ENCODE peak calls at places on chromosome 20, in ten cellular contexts. J is MM.1S, C is GM23248, F is HCT116, D is fibroblast of lung, E is H9, A is mammary epithelial cell, P is hepatocyte, L is PC-3, Q is neural progenitor cell. B is an unnamed sample.

GRCh38 chr20:12644481-12644880 is 364.3 kb upstream of the SPTLC3 start:
- DNase-seq in C (no peak), P (no peak), D (no peak), A (no peak), E (no peak), Q (no peak), F (no peak), L (no peak), J (no peak), B (no peak)

GRCh38 chr20:60053813-60054190 is 95.6 kb downstream of the CDH26 start:
- DNase-seq in E (no peak), F (no peak), C (no peak), D (no peak), P (no peak), A (no peak), J (no peak), Q (no peak), L (no peak), B (no peak)

GRCh38 chr20:56439784-56440291 is 27.8 kb downstream of the CASS4 start:
- DNase-seq in E (no peak), A (peak; percentile 37), C (peak; percentile 99), P (peak; percentile 30), L (no peak), F (no peak), Q (no peak), D (peak; percentile 93), J (no peak), B (peak; percentile 41)

GRCh38 chr20:61951695-61952533 is 113.8 kb downstream of the TAF4 start:
- DNase-seq in E (peak; percentile 84), J (no peak), L (no peak), D (peak; percentile 30), A (no peak), F (no peak), P (peak; percentile 69), C (peak; percentile 17), Q (peak; percentile 88), B (no peak)

GRCh38 chr20:64212750-64213149 is 42.8 kb upstream of the PCMTD2 start:
- DNase-seq in D (peak; percentile 80), P (peak; percentile 61), F (no peak), J (no peak), C (peak; percentile 79), Q (no peak), E (no peak), L (no peak), A (no peak), B (no peak)

GRCh38 chr20:39849664-39850063 is 839.4 kb downstream of the MAFB start:
- DNase-seq in C (peak; percentile 99), L (no peak), P (peak; percentile 81), E (no peak), Q (no peak), J (no peak), A (peak; percentile 88), D (peak; percentile 91), F (no peak), B (no peak)

GRCh38 chr20:7579888-7580287 is 360.4 kb downstream of the HAO1 start:
- DNase-seq in C (no peak), L (peak; percentile 53), P (no peak), A (peak; percentile 81), E (no peak), F (no peak), D (no peak), Q (no peak), J (no peak), B (no peak)

GRCh38 chr20:10469599-10469998 is 34.5 kb downstream of the SLX4IP start:
- DNase-seq in F (peak; percentile 46), E (no peak), J (peak; percentile 51), C (peak; percentile 84), Q (peak; percentile 78), P (peak; percentile 84), D (peak; percentile 92), A (peak; percentile 73), L (peak; percentile 87), B (no peak)

GRCh38 chr20:1722513-1723050 is 65.0 kb upstream of the SIRPG start:
- DNase-seq in C (no peak), F (no peak), A (no peak), E (no peak), D (no peak), P (no peak), Q (no peak), J (no peak), L (no peak), B (no peak)

GRCh38 chr20:58614366-58614765 is 36.7 kb upstream of the STX16 start:
- DNase-seq in P (no peak), E (no peak), C (no peak), F (no peak), A (no peak), J (no peak), D (no peak), L (no peak), Q (no peak), B (no peak)

GRCh38 chr20:48604936-48605335 is 222.9 kb downstream of the PREX1 start:
- DNase-seq in C (no peak), L (no peak), F (no peak), P (no peak), A (no peak), J (no peak), E (no peak), D (no peak), Q (no peak), B (no peak)

GRCh38 chr20:16608265-16608636 is 35.0 kb upstream of the KIF16B start:
- DNase-seq in D (peak; percentile 53), F (no peak), J (no peak), Q (no peak), A (no peak), P (no peak), C (no peak), E (no peak), L (no peak), B (no peak)

GRCh38 chr20:25372584-25373336 is 17.9 kb downstream of the ABHD12 start:
- DNase-seq in C (peak; percentile 91), P (no peak), D (peak; percentile 98), J (no peak), F (no peak), A (peak; percentile 93), Q (no peak), E (no peak), L (peak; percentile 95), B (peak; percentile 65)

GRCh38 chr20:25376886-25377285 is 13.7 kb downstream of the ABHD12 start:
- DNase-seq in A (no peak), F (no peak), P (no peak), J (no peak), C (no peak), E (no peak), Q (no peak), D (no peak), L (no peak), B (no peak)

GRCh38 chr20:25378189-25378883 is 12.3 kb downstream of the ABHD12 start:
- DNase-seq in F (no peak), Q (no peak), D (no peak), E (no peak), J (no peak), P (no peak), A (no peak), L (no peak), C (no peak), B (no peak)

GRCh38 chr20:25376236-25376635 is 14.4 kb downstream of the ABHD12 start:
- DNase-seq in L (no peak), A (no peak), P (no peak), C (no peak), E (no peak), Q (no peak), J (no peak), F (no peak), D (no peak), B (no peak)

DNA sequence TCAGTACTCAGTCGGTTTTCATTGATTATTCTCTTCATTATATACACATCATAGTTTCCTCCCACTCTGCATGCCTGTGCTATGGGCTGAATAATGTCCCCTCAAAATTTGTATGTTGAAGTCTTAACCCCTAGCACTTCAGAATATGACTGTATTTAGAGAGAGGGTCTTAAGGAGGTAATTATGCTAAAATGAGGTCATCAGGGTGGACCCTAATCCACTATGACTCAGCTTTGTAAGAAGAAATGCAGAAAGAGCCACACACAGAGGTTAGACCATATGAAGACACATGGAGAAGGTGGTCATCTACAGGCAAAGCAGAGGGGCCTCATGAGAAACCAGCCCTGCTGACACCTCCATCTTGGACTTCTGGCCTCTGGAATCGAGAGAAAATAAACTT is 15.8 kb downstream of the ABHD12 start:
- DNase-seq in D (no peak), J (no peak), E (no peak), P (no peak), L (no peak), F (no peak), A (no peak), C (no peak), Q (no peak), B (no peak)
- H3K79me2 ChIP-seq in D (peaks cover 67% of the 10 kb centered on the region), J (peaks cover 100% of the 10 kb centered on the region), E (peaks cover 8% of the 10 kb centered on the region), P (peaks cover 95% of the 10 kb centered on the region), L (peaks cover 69% of the 10 kb centered on the region), F (peaks cover 21% of the 10 kb centered on the region), A (peaks cover 49% of the 10 kb centered on the region), C (peaks cover 79% of the 10 kb centered on the region), Q (peaks cover 80% of the 10 kb centered on the region), B (peaks cover 64% of the 10 kb centered on the region)

DNA sequence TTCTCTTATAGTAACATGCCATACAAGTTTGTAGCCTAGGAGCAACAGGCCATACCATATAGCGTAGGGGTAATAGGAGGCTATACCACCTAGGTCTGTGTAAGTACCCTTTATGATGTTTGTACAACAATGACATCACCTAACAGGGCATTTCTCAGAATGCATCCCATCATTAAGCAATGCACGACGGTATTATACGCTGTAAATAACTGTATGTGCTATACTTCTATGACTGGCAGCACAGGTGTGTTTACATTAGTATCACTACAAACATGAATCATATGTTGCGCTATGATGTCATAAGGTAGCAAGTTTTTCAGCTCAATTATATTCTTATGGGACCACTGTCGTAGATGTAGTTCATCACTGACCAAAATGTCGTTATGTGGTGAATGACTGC is 31.0 kb downstream of the ADNP start:
- DNase-seq in E (no peak), L (peak; percentile 26), J (no peak), F (no peak), C (no peak), D (no peak), P (no peak), Q (no peak), A (no peak), B (no peak)
- H3K79me2 ChIP-seq in E (peaks cover 11% of the 10 kb centered on the region), L (peaks cover 51% of the 10 kb centered on the region), J (peaks cover 78% of the 10 kb centered on the region), F (peaks cover 95% of the 10 kb centered on the region), C (peaks cover 100% of the 10 kb centered on the region), D (peaks cover 47% of the 10 kb centered on the region), P (peaks cover 100% of the 10 kb centered on the region), Q (peaks cover 100% of the 10 kb centered on the region), A (peaks cover 77% of the 10 kb centered on the region), B (peaks cover 75% of the 10 kb centered on the region)

GRCh38 chr20:51480507-51481270 is 61.8 kb downstream of the NFATC2 start:
- DNase-seq in F (no peak), P (no peak), L (no peak), E (no peak), A (no peak), C (no peak), D (no peak), Q (no peak), J (no peak), B (no peak)
- H3K79me2 ChIP-seq in F (no peaks in the 10 kb centered on the region), P (no peaks in the 10 kb centered on the region), L (no peaks in the 10 kb centered on the region), E (no peaks in the 10 kb centered on the region), A (no peaks in the 10 kb centered on the region), C (no peaks in the 10 kb centered on the region), D (no peaks in the 10 kb centered on the region), Q (no peaks in the 10 kb centered on the region), J (peaks cover 34% of the 10 kb centered on the region), B (no peaks in the 10 kb centered on the region)

DNA sequence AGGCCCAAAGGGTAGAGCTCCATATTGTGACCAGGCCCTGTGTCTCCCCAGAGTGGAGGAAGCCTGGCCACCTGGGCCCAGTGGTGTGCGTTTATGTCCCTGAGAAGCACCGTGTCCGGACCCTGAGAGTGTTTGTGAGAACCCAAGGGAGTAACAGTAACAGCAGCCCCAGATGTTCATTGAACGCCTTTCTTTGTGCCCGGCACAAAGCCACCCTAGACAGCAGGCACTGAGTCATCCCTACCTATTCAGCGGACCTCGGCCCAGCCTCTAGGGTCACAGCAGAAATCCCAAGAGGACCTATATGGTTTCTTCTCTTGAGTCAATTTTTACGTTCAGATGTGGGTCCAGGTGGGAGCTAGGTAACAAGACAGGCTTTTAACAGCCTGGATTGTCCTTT is 24.5 kb downstream of the BCAS4 start:
- DNase-seq in J (no peak), Q (no peak), E (no peak), L (no peak), A (no peak), P (no peak), F (no peak), C (no peak), D (no peak), B (no peak)
- H3K79me2 ChIP-seq in J (no peaks in the 10 kb centered on the region), Q (no peaks in the 10 kb centered on the region), E (no peaks in the 10 kb centered on the region), L (no peaks in the 10 kb centered on the region), A (no peaks in the 10 kb centered on the region), P (no peaks in the 10 kb centered on the region), F (no peaks in the 10 kb centered on the region), C (no peaks in the 10 kb centered on the region), D (no peaks in the 10 kb centered on the region), B (no peaks in the 10 kb centered on the region)

B was measured in PC-9.